ENCODE peak calls at places on chromosomes 12 and 14, in five cellular contexts. Y is ovary; F is choroid plexus epithelial cell; E is naive thymus-derived CD4-positive, alpha-beta T cell; A is PC-9. U is an unnamed sample.

GRCh38 chr14:99316281-99317163 is 44.5 kb upstream of the BCL11B start:
- DNase-seq in A (peak), Y (no peak), E (no peak), F (no peak), U (no peak)

GRCh38 chr14:77140937-77141591 is 527 bp downstream of the ZDHHC22 start:
- DNase-seq in E (no peak), F (peak), Y (no peak), A (no peak), U (no peak)

GRCh38 chr14:77556946-77557345 is 58.3 kb upstream of the ISM2 start:
- DNase-seq in A (no peak), E (no peak), F (no peak), Y (no peak), U (no peak)

GRCh38 chr14:35366048-35366428 is 38.5 kb downstream of the NFKBIA start:
- DNase-seq in E (no peak), A (no peak), Y (no peak), F (no peak), U (no peak)

GRCh38 chr12:115183752-115184151 is 499.8 kb upstream of the TBX3 start:
- DNase-seq in A (no peak), E (no peak), Y (no peak), F (no peak), U (no peak)

GRCh38 chr12:2120982-2121758 is 68.4 kb downstream of the CACNA1C start:
- DNase-seq in A (no peak), F (no peak), Y (no peak), E (no peak), U (no peak)

GRCh38 chr14:61977217-61977616 is 215.0 kb downstream of the SNAPC1 start:
- DNase-seq in F (no peak), A (no peak), E (no peak), Y (no peak), U (no peak)

GRCh38 chr14:45177081-45177480 is 41.4 kb downstream of the FANCM start:
- DNase-seq in Y (no peak), F (peak), A (no peak), E (no peak), U (no peak)

GRCh38 chr14:62885451-62885850 is 159.8 kb downstream of the KCNH5 start:
- DNase-seq in A (no peak), F (no peak), E (no peak), Y (no peak), U (no peak)

GRCh38 chr14:50714452-50715073 is 46.5 kb upstream of the SAV1 start:
- DNase-seq in F (peak), E (no peak), Y (no peak), A (no peak), U (no peak)

GRCh38 chr14:100849432-100849831 is 23.5 kb downstream of the MEG3 start:
- DNase-seq in F (peak), Y (no peak), A (no peak), E (no peak), U (no peak)

GRCh38 chr12:93090768-93091172 is 161.7 kb upstream of the EEA1 start:
- DNase-seq in Y (no peak), E (no peak), F (peak), A (peak), U (no peak)

GRCh38 chr12:3004655-3005565 is 45.7 kb downstream of the TEAD4 start:
- DNase-seq in E (no peak), F (no peak), Y (no peak), A (no peak), U (no peak)

GRCh38 chr14:103839569-103839968 is 7.8 kb downstream of the PPP1R13B start:
- DNase-seq in Y (no peak), A (no peak), E (no peak), F (no peak), U (no peak)

GRCh38 chr12:57697076-57697475 is 3.1 kb downstream of the OS9 start:
- DNase-seq in E (no peak), F (no peak), Y (no peak), A (no peak), U (no peak)

GRCh38 chr12:90974286-90974685 is 19.3 kb upstream of the CCER1 start:
- DNase-seq in A (no peak), Y (no peak), F (peak), E (no peak), U (no peak)

GRCh38 chr14:52553002-52553670 is 500 bp downstream of the GPR137C start:
- DNase-seq in Y (peak), A (no peak), F (peak), E (peak), U (peak)

GRCh38 chr14:50967719-50968266 is 23.5 kb upstream of the PYGL start:
- DNase-seq in Y (no peak), A (no peak), E (no peak), F (no peak), U (no peak)

GRCh38 chr12:69161835-69162234 is 77.5 kb upstream of the CPSF6 start:
- DNase-seq in Y (no peak), E (peak), F (peak), A (no peak), U (peak)

GRCh38 chr14:99727096-99727870 is 43.2 kb downstream of the CYP46A1 start:
- DNase-seq in A (no peak), E (no peak), Y (no peak), F (no peak), U (no peak)

GRCh38 chr12:51359851-51360250 is 13.4 kb upstream of the CELA1 start:
- DNase-seq in F (no peak), Y (no peak), A (no peak), E (no peak), U (no peak)

GRCh38 chr12:32091696-32092095 is 15.0 kb upstream of the BICD1 start:
- DNase-seq in A (no peak), F (no peak), E (no peak), Y (no peak), U (no peak)

GRCh38 chr12:104790296-104791125 is 167.6 kb downstream of the SLC41A2 start:
- DNase-seq in A (no peak), E (no peak), Y (peak), F (peak), U (peak)

GRCh38 chr12:8156845-8157244 is at the start of gene ZNF705A:
- DNase-seq in Y (no peak), F (peak), A (peak), E (no peak), U (no peak)

GRCh38 chr12:96890331-96890730 is 16.7 kb upstream of the NEDD1 start:
- DNase-seq in A (no peak), E (no peak), Y (no peak), F (no peak), U (no peak)

GRCh38 chr14:28307506-28307905 is 459.1 kb upstream of the FOXG1 start:
- DNase-seq in Y (no peak), F (no peak), A (no peak), E (no peak), U (no peak)

GRCh38 chr12:7837366-7837765 is 35.3 kb downstream of the SLC2A14 start:
- DNase-seq in A (no peak), E (no peak), Y (no peak), F (no peak), U (no peak)

GRCh38 chr14:91088585-91088984 is 25.3 kb upstream of the DGLUCY start:
- DNase-seq in Y (no peak), E (no peak), A (no peak), F (no peak), U (no peak)

GRCh38 chr12:115920395-115921183 is 356.9 kb downstream of the MED13L start:
- DNase-seq in E (no peak), Y (no peak), A (no peak), F (peak), U (no peak)

GRCh38 chr12:121579981-121580868 is 598 bp downstream of the KDM2B start:
- DNase-seq in F (peak), A (no peak), Y (peak), E (peak), U (peak)

GRCh38 chr12:132761032-132761910 is at the start of gene ANKLE2:
- DNase-seq in E (peak), F (peak), Y (no peak), A (no peak), U (peak)

GRCh38 chr12:110686294-110686903 is 2.5 kb downstream of the HVCN1 start:
- DNase-seq in E (no peak), Y (no peak), F (no peak), A (no peak), U (no peak)

GRCh38 chr12:110689601-110690430 is 901 bp upstream of the HVCN1 start:
- DNase-seq in A (no peak), F (peak), Y (peak), E (peak), U (peak)

GRCh38 chr12:110689002-110689600 is at the start of gene HVCN1:
- DNase-seq in Y (peak), A (no peak), E (no peak), F (no peak), U (peak)

GRCh38 chr12:110688446-110689001 is 391 bp downstream of the HVCN1 start:
- DNase-seq in A (no peak), E (no peak), Y (no peak), F (no peak), U (no peak)

GRCh38 chr12:110687770-110688169 is 1.1 kb downstream of the HVCN1 start:
- DNase-seq in E (no peak), Y (no peak), A (no peak), F (no peak), U (no peak)
- H3K4me3 ChIP-seq in E (peak), Y (no peak), A (no peak), F (no peak), U (peak)

GRCh38 chr14:95146079-95146771 is 11.1 kb downstream of the DICER1 start:
- DNase-seq in Y (no peak), A (no peak), F (no peak), E (no peak), U (no peak)

GRCh38 chr14:95144849-95145248 is 12.5 kb downstream of the DICER1 start:
- DNase-seq in A (no peak), F (no peak), Y (no peak), E (no peak), U (no peak)

GRCh38 chr14:95141684-95142083 is 15.6 kb downstream of the DICER1 start:
- DNase-seq in F (no peak), Y (no peak), A (no peak), E (no peak), U (no peak)

GRCh38 chr14:95142208-95142607 is 15.1 kb downstream of the DICER1 start:
- DNase-seq in Y (no peak), A (no peak), F (no peak), E (no peak), U (no peak)

DNA sequence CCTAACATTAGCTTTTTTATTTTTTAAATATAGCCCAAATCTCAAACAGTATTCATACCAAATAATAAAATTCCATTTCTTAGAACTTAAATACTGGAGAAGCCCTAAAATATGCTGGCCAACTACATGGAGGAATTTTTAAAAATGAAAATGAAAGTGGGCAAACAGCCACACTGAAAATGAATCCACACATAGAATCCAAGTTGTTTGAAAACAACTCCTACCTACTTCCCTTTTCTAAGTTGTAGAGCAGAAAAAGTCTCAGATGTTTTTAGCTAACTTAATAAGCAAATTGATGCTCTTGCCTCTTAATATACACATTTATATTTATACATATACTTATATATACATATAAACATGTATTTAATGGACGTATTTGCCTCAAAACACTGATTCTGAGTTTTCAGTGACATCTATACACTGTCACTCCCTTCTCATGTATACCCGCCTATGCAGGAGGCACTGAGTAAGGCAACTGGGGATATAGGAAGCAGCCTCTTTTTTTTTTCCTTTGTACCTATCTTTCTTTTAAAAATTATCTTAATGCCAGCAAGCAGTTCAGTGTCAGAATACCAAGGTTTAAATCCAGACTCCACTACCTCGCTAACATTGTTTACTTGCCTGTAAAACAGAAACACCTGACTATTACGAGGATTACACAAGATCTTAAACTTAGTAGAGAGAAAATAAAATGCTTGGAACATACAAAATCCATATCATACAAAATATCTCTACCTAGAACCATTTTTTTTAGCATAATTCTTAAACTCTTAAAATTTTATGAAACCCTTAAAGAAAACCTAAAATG is 13.3 kb downstream of the DICER1 start:
- DNase-seq in E (no peak), Y (no peak), A (no peak), F (peak), U (no peak)
- H3K4me3 ChIP-seq in E (no peak), Y (no peak), A (no peak), F (no peak), U (no peak)

DNA sequence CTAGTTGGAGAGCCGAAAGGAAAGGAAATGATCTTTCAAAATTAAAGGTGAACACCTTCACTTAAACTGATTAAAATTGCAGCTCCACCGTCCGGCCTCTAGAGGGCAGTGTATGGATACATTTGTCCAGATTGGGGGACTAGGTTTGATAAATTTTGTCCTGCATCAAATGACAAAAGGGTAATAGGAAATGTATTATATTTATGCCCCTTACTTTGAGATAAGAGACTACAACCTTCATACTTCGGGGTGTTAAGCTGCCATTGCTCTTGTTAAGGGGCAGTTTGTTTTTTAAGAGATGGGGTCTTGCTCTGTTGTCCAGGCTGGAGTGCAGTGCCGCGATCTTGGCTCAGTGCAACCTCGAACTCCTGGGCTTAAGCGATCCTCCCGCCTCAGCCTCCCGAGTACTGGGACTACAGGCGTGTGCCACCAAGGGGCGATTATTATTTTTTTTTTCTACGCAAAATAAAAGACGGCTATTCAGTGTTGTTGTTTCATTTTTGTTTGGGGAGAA is 818 bp upstream of the SUOX start:
- DNase-seq in F (peak), Y (peak), A (peak), E (peak), U (no peak)
- H3K4me3 ChIP-seq in F (peak), Y (peak), A (peak), E (no peak), U (peak)

GRCh38 chr14:19975291-19975690 is at the start of gene OR4K15:
- DNase-seq in A (no peak), F (no peak), Y (no peak), E (no peak), U (no peak)
- H3K4me3 ChIP-seq in A (no peak), F (no peak), Y (no peak), E (no peak), U (no peak)

DNA sequence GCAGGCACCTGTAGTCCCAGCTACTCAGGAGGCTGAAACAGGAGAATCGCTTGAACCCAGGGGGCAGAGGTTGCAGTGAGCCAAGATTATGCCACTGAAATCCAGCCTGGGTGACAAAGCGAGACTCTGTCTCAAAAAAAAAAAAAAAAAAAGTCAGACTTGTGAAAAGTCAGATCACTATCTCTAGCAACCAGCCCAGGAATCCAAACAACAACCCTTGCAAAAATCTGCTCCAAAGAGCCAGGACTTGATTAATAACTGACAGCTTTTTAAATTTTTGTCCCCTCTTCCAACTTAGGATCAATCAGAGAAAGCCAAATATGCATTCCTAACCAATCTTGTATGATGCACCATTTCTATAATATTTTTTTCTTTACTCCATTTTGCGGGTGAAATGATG is 7.7 kb upstream of the NFATC4 start:
- DNase-seq in Y (no peak), E (no peak), A (no peak), F (no peak), U (no peak)
- H3K4me3 ChIP-seq in Y (no peak), E (no peak), A (no peak), F (no peak), U (no peak)

GRCh38 chr14:92322516-92322915 is 449 bp upstream of the SLC24A4 start:
- DNase-seq in F (no peak), E (no peak), A (no peak), Y (no peak), U (no peak)

GRCh38 chr14:92323916-92324818 is 1.2 kb downstream of the SLC24A4 start:
- DNase-seq in E (no peak), Y (no peak), A (no peak), F (no peak), U (peak)

GRCh38 chr14:92321701-92322100 is 1.3 kb upstream of the SLC24A4 start:
- DNase-seq in E (no peak), F (no peak), Y (no peak), A (no peak), U (no peak)

GRCh38 chr14:92325835-92326234 is 2.9 kb downstream of the SLC24A4 start:
- DNase-seq in E (no peak), A (no peak), Y (no peak), F (peak), U (no peak)

DNA sequence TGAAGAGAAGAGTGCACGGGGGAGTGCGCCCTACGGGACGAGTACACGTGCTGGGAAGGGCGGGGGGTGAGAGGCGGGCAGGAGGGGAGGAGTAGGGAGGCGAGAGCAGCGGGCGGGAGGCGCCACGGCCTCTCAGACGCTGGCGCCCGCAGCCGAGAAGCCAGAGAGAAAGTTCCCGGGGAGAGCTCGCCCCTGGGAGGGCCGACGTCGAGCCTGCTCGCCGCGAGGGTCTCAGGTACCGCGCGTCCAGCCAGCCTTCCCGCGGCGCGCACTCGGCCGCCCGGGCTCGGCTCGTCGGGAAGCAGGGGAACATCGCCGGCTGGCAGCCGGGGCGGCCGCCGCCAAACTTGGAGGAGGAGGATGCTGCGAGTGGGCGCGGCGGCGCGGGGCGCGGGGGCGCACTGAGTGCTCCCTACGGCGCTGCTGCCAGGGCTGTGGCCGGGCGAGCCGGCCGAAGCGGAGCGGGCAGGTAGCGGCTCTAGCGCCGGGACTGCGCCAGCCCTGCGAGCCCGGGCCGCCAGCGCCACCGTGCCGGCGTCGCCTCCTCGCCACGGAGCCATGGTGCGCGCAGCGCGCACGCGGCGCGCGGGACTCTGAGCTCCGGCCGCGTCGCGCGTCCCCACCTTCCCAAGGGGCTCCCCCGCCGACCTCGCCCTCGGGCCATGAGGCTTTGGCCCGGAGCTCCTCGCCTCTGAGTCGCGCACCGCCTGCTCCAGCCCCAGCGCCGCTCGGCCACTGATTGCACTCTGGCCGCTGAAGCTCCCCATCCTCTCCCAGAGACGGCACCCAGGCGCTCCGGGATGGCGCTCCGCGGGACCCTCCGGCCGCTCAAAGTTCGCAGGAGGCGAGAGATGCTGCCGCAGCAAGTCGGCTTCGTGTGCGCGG is at the start of gene SLC24A4:
- DNase-seq in Y (peak), A (no peak), E (no peak), F (peak), U (peak)
- H3K4me3 ChIP-seq in Y (peak), A (no peak), E (no peak), F (no peak), U (no peak)

GRCh38 chr14:73655851-73656250 is 11.1 kb downstream of the DNAL1 start:
- DNase-seq in A (no peak), F (no peak), E (no peak), Y (no peak), U (no peak)
- H3K4me3 ChIP-seq in A (no peak), F (no peak), E (no peak), Y (no peak), U (no peak)

U was measured in GM06990.